ENCODE peak calls at places on chromosomes 12 and 14, in six cellular contexts. One of them, this sample, is unnamed.

GRCh38 chr12:15757553-15758255 is 31.5 kb downstream of the EPS8 start:
- DNase-seq in NCI-H1105: no peak
- DNase-seq in activated effector memory CD4-positive, alpha-beta T cell treated with Interleukin-2 at 50 U/mL for 16 hours: no peak
- DNase-seq in HuH-7: no peak
- DNase-seq in activated CD4-positive, CD25-positive, alpha-beta regulatory T cell: no peak
- DNase-seq in stimulated activated CD4-positive, alpha-beta T cell treated with anti-CD3 and anti-CD28 coated beads, Interleukin-12 subunit alpha, Interleukin-12 subunit beta, amount 100 ng/mL, for 24 hours: no peak
- DNase-seq in this sample: no peak

GRCh38 chr14:98008381-98009113 is 1211.4 kb downstream of the VRK1 start:
- DNase-seq in NCI-H1105: no peak
- DNase-seq in activated effector memory CD4-positive, alpha-beta T cell treated with Interleukin-2 at 50 U/mL for 16 hours: no peak
- DNase-seq in HuH-7: no peak
- DNase-seq in activated CD4-positive, CD25-positive, alpha-beta regulatory T cell: no peak
- DNase-seq in stimulated activated CD4-positive, alpha-beta T cell treated with anti-CD3 and anti-CD28 coated beads, Interleukin-12 subunit alpha, Interleukin-12 subunit beta, amount 100 ng/mL, for 24 hours: no peak
- DNase-seq in this sample: no peak

GRCh38 chr12:94879542-94879941 is 124.0 kb downstream of the NDUFA12 start:
- DNase-seq in NCI-H1105: no peak
- DNase-seq in activated effector memory CD4-positive, alpha-beta T cell treated with Interleukin-2 at 50 U/mL for 16 hours: no peak
- DNase-seq in HuH-7: peak
- DNase-seq in activated CD4-positive, CD25-positive, alpha-beta regulatory T cell: no peak
- DNase-seq in stimulated activated CD4-positive, alpha-beta T cell treated with anti-CD3 and anti-CD28 coated beads, Interleukin-12 subunit alpha, Interleukin-12 subunit beta, amount 100 ng/mL, for 24 hours: no peak
- DNase-seq in this sample: no peak

GRCh38 chr12:69929125-69929524 is 104.1 kb downstream of the MYRFL start:
- DNase-seq in NCI-H1105: no peak
- DNase-seq in activated effector memory CD4-positive, alpha-beta T cell treated with Interleukin-2 at 50 U/mL for 16 hours: no peak
- DNase-seq in HuH-7: no peak
- DNase-seq in activated CD4-positive, CD25-positive, alpha-beta regulatory T cell: no peak
- DNase-seq in stimulated activated CD4-positive, alpha-beta T cell treated with anti-CD3 and anti-CD28 coated beads, Interleukin-12 subunit alpha, Interleukin-12 subunit beta, amount 100 ng/mL, for 24 hours: no peak
- DNase-seq in this sample: no peak

GRCh38 chr14:61326847-61327246 is 5.5 kb downstream of the PRKCH start:
- DNase-seq in NCI-H1105: peak
- DNase-seq in activated effector memory CD4-positive, alpha-beta T cell treated with Interleukin-2 at 50 U/mL for 16 hours: no peak
- DNase-seq in HuH-7: no peak
- DNase-seq in activated CD4-positive, CD25-positive, alpha-beta regulatory T cell: no peak
- DNase-seq in stimulated activated CD4-positive, alpha-beta T cell treated with anti-CD3 and anti-CD28 coated beads, Interleukin-12 subunit alpha, Interleukin-12 subunit beta, amount 100 ng/mL, for 24 hours: no peak
- DNase-seq in this sample: peak

GRCh38 chr14:102509744-102510615 is at the start of gene ANKRD9:
- DNase-seq in NCI-H1105: peak
- DNase-seq in activated effector memory CD4-positive, alpha-beta T cell treated with Interleukin-2 at 50 U/mL for 16 hours: peak
- DNase-seq in HuH-7: peak
- DNase-seq in activated CD4-positive, CD25-positive, alpha-beta regulatory T cell: peak
- DNase-seq in stimulated activated CD4-positive, alpha-beta T cell treated with anti-CD3 and anti-CD28 coated beads, Interleukin-12 subunit alpha, Interleukin-12 subunit beta, amount 100 ng/mL, for 24 hours: peak
- DNase-seq in this sample: peak

GRCh38 chr14:44846232-44846824 is 115.4 kb downstream of the KLHL28 start:
- DNase-seq in NCI-H1105: peak
- DNase-seq in activated effector memory CD4-positive, alpha-beta T cell treated with Interleukin-2 at 50 U/mL for 16 hours: no peak
- DNase-seq in HuH-7: peak
- DNase-seq in activated CD4-positive, CD25-positive, alpha-beta regulatory T cell: no peak
- DNase-seq in stimulated activated CD4-positive, alpha-beta T cell treated with anti-CD3 and anti-CD28 coated beads, Interleukin-12 subunit alpha, Interleukin-12 subunit beta, amount 100 ng/mL, for 24 hours: no peak
- DNase-seq in this sample: no peak

GRCh38 chr14:101193126-101193844 is 289.8 kb upstream of the RTL1 start:
- DNase-seq in NCI-H1105: no peak
- DNase-seq in activated effector memory CD4-positive, alpha-beta T cell treated with Interleukin-2 at 50 U/mL for 16 hours: no peak
- DNase-seq in HuH-7: no peak
- DNase-seq in activated CD4-positive, CD25-positive, alpha-beta regulatory T cell: no peak
- DNase-seq in stimulated activated CD4-positive, alpha-beta T cell treated with anti-CD3 and anti-CD28 coated beads, Interleukin-12 subunit alpha, Interleukin-12 subunit beta, amount 100 ng/mL, for 24 hours: no peak
- DNase-seq in this sample: no peak

GRCh38 chr12:97022831-97023230 is 115.8 kb downstream of the NEDD1 start:
- DNase-seq in NCI-H1105: no peak
- DNase-seq in activated effector memory CD4-positive, alpha-beta T cell treated with Interleukin-2 at 50 U/mL for 16 hours: no peak
- DNase-seq in HuH-7: no peak
- DNase-seq in activated CD4-positive, CD25-positive, alpha-beta regulatory T cell: no peak
- DNase-seq in stimulated activated CD4-positive, alpha-beta T cell treated with anti-CD3 and anti-CD28 coated beads, Interleukin-12 subunit alpha, Interleukin-12 subunit beta, amount 100 ng/mL, for 24 hours: no peak
- DNase-seq in this sample: no peak

GRCh38 chr14:23182372-23183014 is 967 bp downstream of the SLC7A8 start:
- DNase-seq in NCI-H1105: peak
- DNase-seq in activated effector memory CD4-positive, alpha-beta T cell treated with Interleukin-2 at 50 U/mL for 16 hours: no peak
- DNase-seq in HuH-7: no peak
- DNase-seq in activated CD4-positive, CD25-positive, alpha-beta regulatory T cell: no peak
- DNase-seq in stimulated activated CD4-positive, alpha-beta T cell treated with anti-CD3 and anti-CD28 coated beads, Interleukin-12 subunit alpha, Interleukin-12 subunit beta, amount 100 ng/mL, for 24 hours: peak
- DNase-seq in this sample: no peak

GRCh38 chr14:100660498-100661339 is 66.0 kb upstream of the DLK1 start:
- DNase-seq in NCI-H1105: no peak
- DNase-seq in activated effector memory CD4-positive, alpha-beta T cell treated with Interleukin-2 at 50 U/mL for 16 hours: no peak
- DNase-seq in HuH-7: no peak
- DNase-seq in activated CD4-positive, CD25-positive, alpha-beta regulatory T cell: no peak
- DNase-seq in stimulated activated CD4-positive, alpha-beta T cell treated with anti-CD3 and anti-CD28 coated beads, Interleukin-12 subunit alpha, Interleukin-12 subunit beta, amount 100 ng/mL, for 24 hours: no peak
- DNase-seq in this sample: no peak

GRCh38 chr14:37973031-37973908 is 234.4 kb upstream of the SSTR1 start:
- DNase-seq in NCI-H1105: no peak
- DNase-seq in activated effector memory CD4-positive, alpha-beta T cell treated with Interleukin-2 at 50 U/mL for 16 hours: no peak
- DNase-seq in HuH-7: no peak
- DNase-seq in activated CD4-positive, CD25-positive, alpha-beta regulatory T cell: no peak
- DNase-seq in stimulated activated CD4-positive, alpha-beta T cell treated with anti-CD3 and anti-CD28 coated beads, Interleukin-12 subunit alpha, Interleukin-12 subunit beta, amount 100 ng/mL, for 24 hours: no peak
- DNase-seq in this sample: no peak

GRCh38 chr12:20024194-20024593 is 344.1 kb upstream of the PDE3A start:
- DNase-seq in NCI-H1105: no peak
- DNase-seq in activated effector memory CD4-positive, alpha-beta T cell treated with Interleukin-2 at 50 U/mL for 16 hours: no peak
- DNase-seq in HuH-7: peak
- DNase-seq in activated CD4-positive, CD25-positive, alpha-beta regulatory T cell: no peak
- DNase-seq in stimulated activated CD4-positive, alpha-beta T cell treated with anti-CD3 and anti-CD28 coated beads, Interleukin-12 subunit alpha, Interleukin-12 subunit beta, amount 100 ng/mL, for 24 hours: no peak
- DNase-seq in this sample: no peak

GRCh38 chr12:55727643-55728184 is 1.1 kb downstream of the CD63 start:
- DNase-seq in NCI-H1105: no peak
- DNase-seq in activated effector memory CD4-positive, alpha-beta T cell treated with Interleukin-2 at 50 U/mL for 16 hours: no peak
- DNase-seq in HuH-7: no peak
- DNase-seq in activated CD4-positive, CD25-positive, alpha-beta regulatory T cell: no peak
- DNase-seq in stimulated activated CD4-positive, alpha-beta T cell treated with anti-CD3 and anti-CD28 coated beads, Interleukin-12 subunit alpha, Interleukin-12 subunit beta, amount 100 ng/mL, for 24 hours: no peak
- DNase-seq in this sample: peak

GRCh38 chr12:51470116-51470515 is 45.5 kb downstream of the SLC4A8 start:
- DNase-seq in NCI-H1105: no peak
- DNase-seq in activated effector memory CD4-positive, alpha-beta T cell treated with Interleukin-2 at 50 U/mL for 16 hours: no peak
- DNase-seq in HuH-7: no peak
- DNase-seq in activated CD4-positive, CD25-positive, alpha-beta regulatory T cell: no peak
- DNase-seq in stimulated activated CD4-positive, alpha-beta T cell treated with anti-CD3 and anti-CD28 coated beads, Interleukin-12 subunit alpha, Interleukin-12 subunit beta, amount 100 ng/mL, for 24 hours: no peak
- DNase-seq in this sample: no peak

GRCh38 chr12:39867631-39868030 is 238.2 kb downstream of the SLC2A13 start:
- DNase-seq in NCI-H1105: no peak
- DNase-seq in activated effector memory CD4-positive, alpha-beta T cell treated with Interleukin-2 at 50 U/mL for 16 hours: no peak
- DNase-seq in HuH-7: no peak
- DNase-seq in activated CD4-positive, CD25-positive, alpha-beta regulatory T cell: no peak
- DNase-seq in stimulated activated CD4-positive, alpha-beta T cell treated with anti-CD3 and anti-CD28 coated beads, Interleukin-12 subunit alpha, Interleukin-12 subunit beta, amount 100 ng/mL, for 24 hours: no peak
- DNase-seq in this sample: no peak

This sample was measured in tibial nerve.